ENCODE peak calls at places on chromosome 6, in four cellular contexts. W is heart left ventricle, G is testis, P is hepatocyte. T is an unnamed sample.

GRCh38 chr6:154969796-154970195 is 25.3 kb upstream of the TIAM2 start:
- DNase-seq in W (no peak), G (no peak), P (no peak), T (no peak)

GRCh38 chr6:131275273-131275672 is 140.0 kb downstream of the AKAP7 start:
- DNase-seq in W (no peak), G (no peak), P (no peak), T (no peak)

GRCh38 chr6:44000164-44000842 is 126.9 kb downstream of the MRPL14 start:
- DNase-seq in W (peak; percentile 44), G (no peak), P (no peak), T (no peak)

GRCh38 chr6:132364249-132364648 is 37.0 kb downstream of the MOXD1 start:
- DNase-seq in W (no peak), G (no peak), P (no peak), T (no peak)

GRCh38 chr6:170178561-170179477 is 112.1 kb downstream of the DLL1 start:
- DNase-seq in W (no peak), G (no peak), P (no peak), T (no peak)

GRCh38 chr6:1610497-1611321 is 994 bp downstream of the FOXC1 start:
- DNase-seq in W (no peak), G (no peak), P (peak; percentile 25), T (peak; percentile 41)

GRCh38 chr6:34207695-34208443 is 28.8 kb upstream of the HMGA1 start:
- DNase-seq in W (no peak), G (no peak), P (no peak), T (no peak)

GRCh38 chr6:55898342-55898741 is 23.0 kb upstream of the BMP5 start:
- DNase-seq in W (no peak), G (no peak), P (no peak), T (no peak)

GRCh38 chr6:164379786-164380185 is 929.6 kb downstream of the C6orf118 start:
- DNase-seq in W (no peak), G (no peak), P (no peak), T (no peak)

GRCh38 chr6:121917834-121918559 is 481.5 kb upstream of the HSF2 start:
- DNase-seq in W (no peak), G (no peak), P (no peak), T (no peak)

GRCh38 chr6:146032387-146032786 is 3.5 kb downstream of the GRM1 start:
- DNase-seq in W (no peak), G (no peak), P (no peak), T (no peak)

GRCh38 chr6:167093922-167094432 is 28.9 kb upstream of the CCR6 start:
- DNase-seq in W (no peak), G (peak; percentile 50), P (no peak), T (no peak)

GRCh38 chr6:117477988-117478852 is 4.3 kb upstream of the DCBLD1 start:
- DNase-seq in W (no peak), G (peak; percentile 28), P (peak; percentile 52), T (peak; percentile 20)

GRCh38 chr6:35973670-35974222 is 50.7 kb downstream of the SLC26A8 start:
- DNase-seq in W (no peak), G (no peak), P (peak; percentile 78), T (no peak)

GRCh38 chr6:134739299-134740090 is 210.4 kb downstream of the ALDH8A1 start:
- DNase-seq in W (no peak), G (no peak), P (no peak), T (peak; percentile 15)

GRCh38 chr6:20403766-20404640 is 2.3 kb downstream of the E2F3 start:
- DNase-seq in W (no peak), G (peak; percentile 34), P (peak; percentile 61), T (peak; percentile 66)

GRCh38 chr6:30740993-30741784 is 1.3 kb downstream of the FLOT1 start:
- DNase-seq in W (no peak), G (no peak), P (no peak), T (no peak)

GRCh38 chr6:108561742-108562502 is 1.2 kb downstream of the FOXO3 start:
- DNase-seq in W (no peak), G (no peak), P (peak; percentile 53), T (peak; percentile 43)

GRCh38 chr6:45478235-45478634 is 100.5 kb upstream of the SUPT3H start:
- DNase-seq in W (no peak), G (no peak), P (no peak), T (no peak)

GRCh38 chr6:28115799-28116198 is 8.6 kb upstream of the ZSCAN16 start:
- DNase-seq in W (no peak), G (no peak), P (no peak), T (no peak)

GRCh38 chr6:169990095-169991030 is 238.9 kb downstream of the ERMARD start:
- DNase-seq in W (peak; percentile 70), G (peak; percentile 40), P (no peak), T (no peak)

GRCh38 chr6:28900577-28901266 is 23.1 kb downstream of the TRIM27 start:
- DNase-seq in W (no peak), G (no peak), P (no peak), T (no peak)

GRCh38 chr6:138197570-138197969 is 20.7 kb downstream of the PBOV1 start:
- DNase-seq in W (no peak), G (no peak), P (no peak), T (no peak)

GRCh38 chr6:157534991-157535353 is 154.0 kb downstream of the ZDHHC14 start:
- DNase-seq in W (no peak), G (no peak), P (no peak), T (no peak)

GRCh38 chr6:34146801-34147592 is 1.1 kb upstream of the GRM4 start:
- DNase-seq in W (peak; percentile 27), G (no peak), P (no peak), T (no peak)

GRCh38 chr6:126204598-126204997 is 135.3 kb upstream of the CENPW start:
- DNase-seq in W (no peak), G (no peak), P (no peak), T (no peak)

GRCh38 chr6:32081168-32081624 is 27.9 kb downstream of the TNXB start:
- DNase-seq in W (peak; percentile 81), G (peak; percentile 74), P (no peak), T (no peak)

GRCh38 chr6:167050903-167051302 is 51.7 kb downstream of the CEP43 start:
- DNase-seq in W (no peak), G (no peak), P (no peak), T (no peak)

GRCh38 chr6:26195924-26196845 is 109.0 kb downstream of the HFE start:
- DNase-seq in W (no peak), G (no peak), P (no peak), T (peak; percentile 60)

GRCh38 chr6:31621991-31622390 is 1.5 kb downstream of the PRRC2A start:
- DNase-seq in W (no peak), G (no peak), P (no peak), T (no peak)

GRCh38 chr6:106662458-106662857 is 33.1 kb downstream of the QRSL1 start:
- DNase-seq in W (no peak), G (no peak), P (no peak), T (no peak)

GRCh38 chr6:85585741-85586140 is 7.9 kb downstream of the SNX14 start:
- DNase-seq in W (no peak), G (no peak), P (no peak), T (no peak)

GRCh38 chr6:158374020-158374419 is 61.8 kb downstream of the TULP4 start:
- DNase-seq in W (no peak), G (no peak), P (no peak), T (no peak)

GRCh38 chr6:27752038-27752885 is 159.9 kb downstream of the OR2B2 start:
- DNase-seq in W (no peak), G (peak; percentile 70), P (peak; percentile 88), T (peak; percentile 52)

DNA sequence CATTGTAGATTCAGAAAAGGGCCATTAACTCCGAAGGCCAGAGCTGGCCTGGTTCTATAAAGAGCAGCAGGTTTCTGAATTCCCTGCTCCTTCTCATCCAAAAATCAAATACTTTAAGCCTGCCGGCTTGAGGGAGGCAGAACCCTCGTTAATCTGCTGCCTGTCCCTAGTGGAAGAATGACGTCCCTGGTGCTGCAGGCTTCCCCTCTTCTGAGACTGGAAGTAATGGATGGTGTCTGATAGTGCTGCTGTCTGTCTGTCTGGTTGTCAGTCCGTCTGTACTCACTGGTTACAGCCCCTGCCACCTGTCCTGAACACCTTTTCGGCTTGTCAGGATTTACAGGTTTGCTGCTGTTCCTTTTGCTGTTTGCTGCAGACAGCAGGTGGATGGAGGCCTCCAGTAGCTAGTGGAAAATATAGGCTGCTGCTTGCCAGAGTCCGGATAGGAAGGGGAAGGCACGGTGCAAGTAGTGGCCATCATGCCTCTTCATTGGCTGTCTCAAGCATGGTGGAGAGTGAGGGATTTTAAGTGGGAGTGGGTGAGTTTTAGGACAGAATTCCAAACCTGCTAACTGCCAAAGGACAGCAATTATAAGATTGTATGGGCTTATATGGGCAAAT is 2.5 kb downstream of the RIMS1 start:
- DNase-seq in W (no peak), G (no peak), P (no peak), T (no peak)
- TF ChIP-seq CTCF in W (no peak), G (no peak), P (no peak), T (no peak)

GRCh38 chr6:25027221-25027916 is 91.6 kb upstream of the RIPOR2 start:
- DNase-seq in W (no peak), G (no peak), P (no peak), T (no peak)

GRCh38 chr6:25025919-25026301 is 90.2 kb upstream of the RIPOR2 start:
- DNase-seq in W (no peak), G (no peak), P (no peak), T (no peak)

GRCh38 chr6:25026723-25027122 is 91.0 kb upstream of the RIPOR2 start:
- DNase-seq in W (no peak), G (no peak), P (no peak), T (no peak)

GRCh38 chr6:25025248-25025918 is 89.6 kb upstream of the RIPOR2 start:
- DNase-seq in W (no peak), G (no peak), P (no peak), T (no peak)

GRCh38 chr6:25028346-25028745 is 92.6 kb upstream of the RIPOR2 start:
- DNase-seq in W (no peak), G (no peak), P (no peak), T (no peak)
- H3K4me1 ChIP-seq in W (no peaks in the 10 kb centered on the region), G (no peaks in the 10 kb centered on the region), P (no peaks in the 10 kb centered on the region), T (no peaks in the 10 kb centered on the region)

DNA sequence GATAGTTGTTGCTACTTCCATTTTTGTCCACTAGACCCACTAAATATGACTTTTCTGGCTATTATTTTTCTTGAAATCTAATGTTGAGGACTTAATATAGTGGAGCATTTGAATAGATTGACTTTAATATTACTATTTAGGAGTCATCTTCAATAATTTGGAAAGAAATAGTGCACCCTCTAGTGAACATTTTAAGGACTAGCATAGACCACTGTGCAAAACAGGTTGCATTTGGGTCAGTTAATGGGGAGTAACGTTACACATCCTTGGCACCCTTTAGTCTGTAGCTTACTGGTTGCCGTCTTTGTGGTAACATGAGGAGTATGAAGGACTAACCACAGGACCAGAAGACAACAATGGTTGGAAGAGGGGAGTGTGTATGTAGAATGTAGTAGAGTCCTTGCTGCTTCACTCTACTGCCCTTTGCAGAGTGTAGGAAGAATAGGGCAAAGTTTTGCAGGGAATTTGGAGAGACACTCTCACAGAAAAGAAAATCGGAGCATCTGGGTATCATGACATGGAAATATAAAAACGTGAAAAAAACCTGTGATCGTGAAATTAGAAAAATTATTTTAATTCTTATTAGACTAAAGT is 25.2 kb downstream of the RFPL4B start:
- DNase-seq in W (no peak), G (no peak), P (no peak), T (no peak)
- TF ChIP-seq CTCF in W (peak; percentile 25), G (peak; percentile 52), P (peak; percentile 49), T (peak; percentile 57)

GRCh38 chr6:11380549-11380948 is 148.1 kb upstream of the NEDD9 start:
- DNase-seq in W (no peak), G (no peak), P (no peak), T (no peak)
- H3K4me1 ChIP-seq in W (no peaks in the 10 kb centered on the region), G (no peaks in the 10 kb centered on the region), P (no peaks in the 10 kb centered on the region), T (no peaks in the 10 kb centered on the region)

T was measured in BE2C.